ENCODE peak calls at places on chromosome 15, in seven cellular contexts. O is GM23338, C is ascending aorta, R is endodermal cell, L is NT2/D1, I is lower lobe of right lung, Q is adipocyte. P is an unnamed sample.

GRCh38 chr15:89362203-89363101 is 27.8 kb upstream of the POLG start:
- DNase-seq in O (peak), C (no peak), R (no peak), L (no peak), I (no peak), Q (no peak), P (no peak)

GRCh38 chr15:49904296-49904695 is 214.7 kb downstream of the ATP8B4 start:
- DNase-seq in O (no peak), C (no peak), R (no peak), L (no peak), I (no peak), Q (peak), P (no peak)

GRCh38 chr15:82140859-82141258 is 95.0 kb upstream of the MEX3B start:
- DNase-seq in O (no peak), C (no peak), R (no peak), L (no peak), I (no peak), Q (no peak), P (no peak)

GRCh38 chr15:90412356-90413194 is 24.5 kb downstream of the IQGAP1 start:
- DNase-seq in O (peak), C (peak), R (peak), L (peak), I (peak), Q (peak), P (no peak)

GRCh38 chr15:45435124-45435903 is 57.0 kb upstream of the GATM start:
- DNase-seq in O (no peak), C (no peak), R (no peak), L (no peak), I (no peak), Q (no peak), P (no peak)

GRCh38 chr15:100914876-100915275 is 4.3 kb upstream of the LRRK1 start:
- DNase-seq in O (peak), C (no peak), R (peak), L (no peak), I (no peak), Q (no peak), P (no peak)

GRCh38 chr15:59294961-59295741 is 77.5 kb downstream of the MYO1E start:
- DNase-seq in O (no peak), C (peak), R (no peak), L (no peak), I (no peak), Q (peak), P (peak)

GRCh38 chr15:37765809-37766208 is 168.6 kb upstream of the TMCO5A start:
- DNase-seq in O (peak), C (no peak), R (no peak), L (no peak), I (no peak), Q (no peak), P (no peak)

GRCh38 chr15:82159922-82160321 is 102.6 kb downstream of the EFL1 start:
- DNase-seq in O (peak), C (no peak), R (peak), L (peak), I (no peak), Q (peak), P (peak)

GRCh38 chr15:68492855-68493254 is 60.9 kb upstream of the ITGA11 start:
- DNase-seq in O (no peak), C (no peak), R (no peak), L (no peak), I (no peak), Q (no peak), P (no peak)

GRCh38 chr15:100565591-100565990 is 36.4 kb downstream of the LINS1 start:
- DNase-seq in O (no peak), C (no peak), R (no peak), L (no peak), I (no peak), Q (no peak), P (no peak)

GRCh38 chr15:33201376-33202189 is 7.1 kb upstream of the FMN1 start:
- DNase-seq in O (peak), C (no peak), R (peak), L (peak), I (peak), Q (peak), P (no peak)

GRCh38 chr15:38062679-38063078 is 128.2 kb downstream of the TMCO5A start:
- DNase-seq in O (no peak), C (no peak), R (no peak), L (no peak), I (no peak), Q (peak), P (no peak)

GRCh38 chr15:39643747-39644520 is 63.1 kb downstream of the THBS1 start:
- DNase-seq in O (no peak), C (no peak), R (no peak), L (no peak), I (no peak), Q (no peak), P (no peak)

GRCh38 chr15:70308011-70308761 is 210.5 kb upstream of the TLE3 start:
- DNase-seq in O (no peak), C (no peak), R (no peak), L (no peak), I (no peak), Q (no peak), P (no peak)

GRCh38 chr15:56058986-56059385 is 65.6 kb upstream of the NEDD4 start:
- DNase-seq in O (no peak), C (no peak), R (no peak), L (no peak), I (no peak), Q (no peak), P (peak)

GRCh38 chr15:31276596-31277298 is 49.9 kb upstream of the KLF13 start:
- DNase-seq in O (no peak), C (no peak), R (no peak), L (no peak), I (no peak), Q (no peak), P (no peak)

GRCh38 chr15:55742927-55743614 is at the start of gene PRTG:
- DNase-seq in O (peak), C (peak), R (peak), L (no peak), I (peak), Q (peak), P (peak)

GRCh38 chr15:62164500-62165028 is 521 bp downstream of the C2CD4B start:
- DNase-seq in O (peak), C (no peak), R (peak), L (no peak), I (peak), Q (peak), P (no peak)

GRCh38 chr15:81280086-81280485 is 43.9 kb downstream of the STARD5 start:
- DNase-seq in O (no peak), C (peak), R (no peak), L (no peak), I (no peak), Q (no peak), P (no peak)

GRCh38 chr15:53116169-53116568 is 326.0 kb upstream of the ONECUT1 start:
- DNase-seq in O (no peak), C (no peak), R (no peak), L (no peak), I (no peak), Q (no peak), P (no peak)

GRCh38 chr15:66923438-66923881 is 141.9 kb upstream of the SMAD3 start:
- DNase-seq in O (peak), C (no peak), R (peak), L (peak), I (no peak), Q (no peak), P (no peak)

GRCh38 chr15:55183679-55184078 is 13.1 kb downstream of the RSL24D1 start:
- DNase-seq in O (no peak), C (no peak), R (no peak), L (no peak), I (no peak), Q (no peak), P (no peak)

GRCh38 chr15:42577514-42578031 is 2.2 kb downstream of the STARD9 start:
- DNase-seq in O (no peak), C (no peak), R (peak), L (no peak), I (no peak), Q (peak), P (peak)

GRCh38 chr15:69313437-69314000 is 14.8 kb downstream of the PAQR5 start:
- DNase-seq in O (no peak), C (no peak), R (no peak), L (no peak), I (no peak), Q (no peak), P (no peak)

GRCh38 chr15:84991313-84991712 is 9.7 kb downstream of the PDE8A start:
- DNase-seq in O (no peak), C (no peak), R (no peak), L (no peak), I (no peak), Q (no peak), P (no peak)

GRCh38 chr15:59550520-59550919 is 61.1 kb upstream of the GCNT3 start:
- DNase-seq in O (no peak), C (no peak), R (no peak), L (no peak), I (no peak), Q (no peak), P (no peak)

GRCh38 chr15:42723068-42723467 is 13.9 kb downstream of the CDAN1 start:
- DNase-seq in O (peak), C (no peak), R (no peak), L (no peak), I (no peak), Q (no peak), P (no peak)

GRCh38 chr15:98635848-98636247 is 12.5 kb upstream of the IGF1R start:
- DNase-seq in O (no peak), C (no peak), R (no peak), L (no peak), I (no peak), Q (no peak), P (no peak)

GRCh38 chr15:56781666-56782065 is 48.4 kb upstream of the ZNF280D start:
- DNase-seq in O (no peak), C (no peak), R (no peak), L (no peak), I (no peak), Q (no peak), P (no peak)

DNA sequence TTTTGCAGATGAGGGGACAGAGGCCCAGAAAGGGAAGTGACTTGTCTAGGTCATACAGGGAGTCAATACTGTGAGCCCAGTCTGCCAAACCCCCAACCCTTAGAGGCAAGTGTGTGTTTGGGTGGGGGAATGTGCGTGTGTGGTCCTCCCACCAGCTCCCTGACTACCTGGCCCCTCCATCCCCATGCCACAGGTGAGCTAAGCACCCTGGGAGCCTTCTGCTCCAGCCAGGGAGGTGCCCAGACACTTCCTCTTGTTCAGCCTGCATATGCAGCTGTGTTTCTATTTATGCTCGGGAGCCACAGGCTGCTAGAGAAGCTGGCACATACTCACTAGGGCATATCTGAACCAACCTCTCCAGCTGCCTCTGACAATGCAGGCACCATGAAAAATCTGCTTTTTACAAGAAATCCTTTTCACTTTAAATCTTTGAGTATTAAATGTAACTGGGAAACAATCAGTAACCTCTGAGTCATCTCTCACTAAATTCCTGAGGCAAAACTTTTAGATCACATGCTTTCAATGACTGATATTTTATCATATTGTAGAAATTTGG is 20.7 kb downstream of the TBC1D2B start:
- DNase-seq in O (no peak), C (peak), R (no peak), L (no peak), I (no peak), Q (no peak), P (no peak)
- H3K4me3 ChIP-seq in O (no peak), C (no peak), R (no peak), L (no peak), I (no peak), Q (peak), P (no peak)

GRCh38 chr15:51401872-51402517 is 60.5 kb downstream of the GLDN start:
- DNase-seq in O (peak), C (peak), R (peak), L (peak), I (peak), Q (peak), P (no peak)
- H3K4me3 ChIP-seq in O (no peak), C (no peak), R (no peak), L (no peak), I (no peak), Q (no peak), P (no peak)

DNA sequence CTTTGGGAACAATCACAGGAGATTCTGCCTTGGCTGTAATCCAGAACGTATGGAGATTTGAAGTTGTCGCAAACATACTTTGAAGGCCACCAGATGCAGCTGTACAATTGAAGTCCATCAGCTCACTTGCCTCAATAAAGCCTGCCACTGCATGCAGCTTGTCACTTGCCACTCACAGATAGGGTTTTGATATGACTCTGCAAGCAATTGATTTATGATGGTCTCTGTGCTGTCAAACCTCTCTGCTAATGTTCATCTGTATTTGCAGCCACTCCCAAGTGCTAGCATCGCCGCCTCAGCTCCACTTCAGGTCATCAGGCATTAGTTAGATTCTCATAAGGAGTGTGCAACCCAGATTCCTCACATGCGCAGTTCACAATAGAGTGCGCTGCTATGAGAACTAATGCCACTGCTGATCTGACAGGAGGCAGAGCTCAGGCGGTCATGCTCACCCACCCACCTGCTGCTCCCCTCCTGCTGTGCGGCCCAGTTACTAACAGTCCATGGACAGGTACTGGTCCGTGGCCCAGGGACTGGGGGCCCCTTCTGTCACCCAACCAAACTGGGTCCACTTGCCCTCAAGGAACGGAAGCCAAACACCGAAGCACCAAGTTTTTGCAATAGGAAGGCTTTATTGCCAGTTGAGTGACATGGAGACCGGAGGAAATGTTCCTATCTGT is 141.3 kb downstream of the TJP1 start:
- DNase-seq in O (no peak), C (peak), R (no peak), L (no peak), I (no peak), Q (no peak), P (no peak)
- H3K4me3 ChIP-seq in O (no peak), C (no peak), R (no peak), L (no peak), I (no peak), Q (no peak), P (no peak)

DNA sequence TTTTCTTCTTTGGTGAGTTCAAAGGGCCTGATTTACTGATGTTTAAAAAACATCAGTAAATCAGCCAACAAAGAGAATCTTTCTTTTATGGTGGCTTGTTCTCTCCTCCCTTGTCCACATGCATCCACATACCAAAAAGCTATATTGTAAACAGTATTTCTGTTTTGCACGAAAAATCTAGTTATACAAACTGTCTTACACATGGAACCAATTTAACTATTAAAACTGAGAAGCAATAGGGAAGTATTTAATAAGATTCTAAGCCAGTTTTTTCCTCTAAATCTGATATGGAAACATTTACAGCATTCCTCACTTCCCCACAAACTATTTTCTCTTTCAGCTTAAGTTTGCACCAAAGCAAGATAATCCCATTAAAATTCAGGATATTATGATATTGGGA is 110.8 kb upstream of the ICE2 start:
- DNase-seq in O (no peak), C (no peak), R (no peak), L (no peak), I (no peak), Q (peak), P (no peak)
- H3K4me3 ChIP-seq in O (no peak), C (peak), R (peak), L (no peak), I (peak), Q (peak), P (peak)

DNA sequence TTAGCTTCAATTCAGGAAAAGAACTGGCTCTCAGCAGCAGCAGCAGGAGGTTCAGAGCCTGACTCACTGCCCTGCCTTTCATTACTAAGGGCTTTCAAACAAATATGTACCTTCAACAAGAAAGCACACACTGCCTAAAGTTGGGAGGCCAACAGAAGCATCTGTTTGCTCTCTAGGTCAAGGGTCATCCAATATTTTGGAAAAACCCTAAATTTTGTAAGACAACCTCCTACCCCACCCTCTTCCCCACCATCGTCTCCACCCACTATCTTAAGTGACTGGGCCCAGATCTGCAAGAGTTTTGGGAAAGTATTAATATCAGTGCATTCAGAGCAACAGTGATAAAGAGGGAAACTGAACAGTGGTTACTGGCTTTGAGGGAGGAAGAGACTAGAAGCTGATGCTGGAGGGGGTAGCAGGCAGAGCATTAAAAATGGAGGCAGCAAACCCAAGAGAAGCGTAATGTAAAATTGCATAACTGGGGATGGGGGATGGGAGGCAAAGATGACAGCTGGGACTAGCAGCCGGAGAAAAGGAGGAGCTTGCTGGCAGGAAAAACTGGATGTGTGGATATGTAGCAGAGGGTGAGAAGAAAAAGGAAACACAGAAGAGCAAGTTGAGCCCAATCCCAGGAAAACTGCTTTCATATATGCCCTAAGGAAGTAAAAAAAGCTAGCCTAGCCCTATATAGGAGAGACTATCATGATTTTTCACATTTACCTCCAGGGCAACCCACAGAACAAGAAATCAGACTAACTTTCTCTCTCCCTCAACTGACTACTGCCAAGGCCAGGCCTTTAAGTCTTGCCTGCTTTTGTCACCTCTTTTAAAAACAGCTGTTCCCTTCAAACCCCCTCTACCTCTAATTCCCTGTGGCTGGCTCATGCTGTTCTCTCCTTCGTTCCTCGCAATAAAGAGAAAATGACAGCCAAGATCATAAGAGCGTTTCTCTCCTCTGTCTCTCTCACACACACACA is 31.5 kb downstream of the NPTN start:
- DNase-seq in O (peak), C (no peak), R (no peak), L (no peak), I (no peak), Q (peak), P (no peak)
- H3K4me3 ChIP-seq in O (peak), C (no peak), R (no peak), L (no peak), I (no peak), Q (peak), P (peak)

P was measured in skeletal muscle cell.